ENCODE peak calls at places on chromosomes 2 and 18, in five cellular contexts. T, Z, G, W and P are unnamed samples.

GRCh38 chr2:109436635-109437225 is 177.0 kb downstream of the SEPTIN10 start:
- DNase-seq in Z (no peak), W (no peak), G (no peak), T (no peak), P (no peak)

GRCh38 chr2:216554755-216555154 is 56.1 kb downstream of the RPL37A start:
- DNase-seq in W (no peak), Z (no peak), T (no peak), G (no peak), P (no peak)

GRCh38 chr2:197576631-197577030 is 60.8 kb downstream of the MOB4 start:
- DNase-seq in W (no peak), G (no peak), Z (no peak), T (no peak), P (no peak)

GRCh38 chr2:237072067-237072931 is 13.4 kb upstream of the COPS8 start:
- DNase-seq in Z (no peak), W (peak), T (no peak), G (peak), P (peak)

GRCh38 chr18:30713299-30713698 is 329.2 kb downstream of the DSC3 start:
- DNase-seq in W (no peak), T (no peak), G (no peak), Z (no peak), P (no peak)

GRCh38 chr18:59272971-59273935 is at the start of gene RAX:
- DNase-seq in Z (no peak), G (peak), T (no peak), W (no peak), P (no peak)

GRCh38 chr2:179581605-179582004 is 279.8 kb downstream of the ZNF385B start:
- DNase-seq in W (peak), Z (no peak), T (no peak), G (no peak), P (peak)

GRCh38 chr2:88834866-88835265 is 143.4 kb downstream of the RPIA start:
- DNase-seq in Z (no peak), G (no peak), W (no peak), T (no peak), P (no peak)

GRCh38 chr2:68837164-68837860 is 33.9 kb downstream of the BMP10 start:
- DNase-seq in W (peak), G (peak), Z (peak), T (peak), P (peak)

GRCh38 chr2:102147935-102148334 is 5.4 kb downstream of the IL1R1 start:
- DNase-seq in T (no peak), W (no peak), Z (no peak), G (no peak), P (no peak)

GRCh38 chr2:174815524-174815923 is 51.3 kb upstream of the CHRNA1 start:
- DNase-seq in Z (no peak), G (no peak), T (no peak), W (no peak), P (no peak)

GRCh38 chr2:206084870-206085741 is 868 bp downstream of the INO80D start:
- DNase-seq in W (no peak), G (peak), Z (no peak), T (no peak), P (no peak)

GRCh38 chr2:206085742-206086445 is at the start of gene INO80D:
- DNase-seq in T (no peak), G (peak), Z (peak), W (peak), P (no peak)

GRCh38 chr2:206082298-206082843 is 3.6 kb downstream of the INO80D start:
- DNase-seq in T (no peak), G (no peak), W (no peak), Z (no peak), P (peak)

GRCh38 chr2:206083602-206084467 is 2.1 kb downstream of the INO80D start:
- DNase-seq in Z (peak), W (no peak), T (peak), G (no peak), P (no peak)

GRCh38 chr2:206084468-206084869 is 1.5 kb downstream of the INO80D start:
- DNase-seq in Z (no peak), T (no peak), W (peak), G (peak), P (no peak)
- TF ChIP-seq JUND in Z (no peak), T (no peak), W (no peak), G (no peak), P (no peak)

GRCh38 chr2:10460366-10460796 is 12.3 kb upstream of the ODC1 start:
- DNase-seq in G (no peak), Z (no peak), W (no peak), T (no peak), P (no peak)

GRCh38 chr2:10453899-10454298 is 5.8 kb upstream of the ODC1 start:
- DNase-seq in W (no peak), G (no peak), Z (no peak), T (no peak), P (no peak)

GRCh38 chr2:10454505-10454904 is 6.4 kb upstream of the ODC1 start:
- DNase-seq in Z (no peak), G (no peak), T (no peak), W (no peak), P (no peak)

GRCh38 chr2:10462178-10463083 is 14.3 kb upstream of the ODC1 start:
- DNase-seq in T (no peak), Z (no peak), G (peak), W (no peak), P (no peak)

DNA sequence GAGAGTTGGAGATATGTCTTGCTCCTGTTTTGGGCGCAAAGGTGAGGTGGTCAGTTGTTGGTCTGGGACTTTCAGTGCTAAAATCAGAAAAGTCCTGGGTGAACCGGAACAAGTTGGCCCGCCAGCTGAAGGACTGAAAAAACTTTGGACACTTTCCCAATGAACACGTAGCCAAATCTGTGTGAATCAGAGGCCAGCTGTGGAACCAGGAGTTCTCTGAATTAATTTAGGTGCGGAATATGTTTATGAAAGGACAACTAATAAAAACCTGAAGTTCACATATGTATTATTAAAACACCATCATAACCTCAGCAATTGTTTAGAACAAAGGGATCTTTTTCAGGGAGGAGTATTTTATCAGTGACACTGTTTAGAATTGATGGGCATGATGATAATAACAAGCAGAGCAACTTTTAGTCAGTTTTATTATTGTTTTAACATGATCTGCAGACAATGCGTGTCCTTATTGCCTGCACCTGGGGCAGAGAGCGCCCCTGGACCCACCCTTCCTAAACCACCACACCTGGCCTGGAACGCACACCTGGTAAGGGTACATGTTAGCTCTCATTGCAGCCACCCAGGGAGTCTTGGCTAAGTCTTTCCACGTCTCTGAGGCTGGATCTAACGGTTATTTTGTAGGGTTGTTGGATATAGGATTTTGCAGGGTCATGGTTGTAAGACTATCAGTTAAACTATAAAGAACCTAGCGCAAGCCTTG is 9.9 kb upstream of the ODC1 start:
- DNase-seq in Z (no peak), T (no peak), W (no peak), G (no peak), P (no peak)
- TF ChIP-seq JUND in Z (no peak), T (no peak), W (no peak), G (no peak), P (no peak)

GRCh38 chr2:241068136-241068941 is 33.7 kb downstream of the MTERF4 start:
- DNase-seq in Z (no peak), W (no peak), T (no peak), G (no peak), P (no peak)
- TF ChIP-seq JUND in Z (no peak), W (no peak), T (no peak), G (no peak), P (no peak)

GRCh38 chr2:120228503-120228902 is 5.3 kb upstream of the TMEM185B start:
- DNase-seq in T (no peak), G (no peak), Z (no peak), W (no peak), P (peak)
- TF ChIP-seq JUND in T (no peak), G (no peak), Z (no peak), W (no peak), P (no peak)

DNA sequence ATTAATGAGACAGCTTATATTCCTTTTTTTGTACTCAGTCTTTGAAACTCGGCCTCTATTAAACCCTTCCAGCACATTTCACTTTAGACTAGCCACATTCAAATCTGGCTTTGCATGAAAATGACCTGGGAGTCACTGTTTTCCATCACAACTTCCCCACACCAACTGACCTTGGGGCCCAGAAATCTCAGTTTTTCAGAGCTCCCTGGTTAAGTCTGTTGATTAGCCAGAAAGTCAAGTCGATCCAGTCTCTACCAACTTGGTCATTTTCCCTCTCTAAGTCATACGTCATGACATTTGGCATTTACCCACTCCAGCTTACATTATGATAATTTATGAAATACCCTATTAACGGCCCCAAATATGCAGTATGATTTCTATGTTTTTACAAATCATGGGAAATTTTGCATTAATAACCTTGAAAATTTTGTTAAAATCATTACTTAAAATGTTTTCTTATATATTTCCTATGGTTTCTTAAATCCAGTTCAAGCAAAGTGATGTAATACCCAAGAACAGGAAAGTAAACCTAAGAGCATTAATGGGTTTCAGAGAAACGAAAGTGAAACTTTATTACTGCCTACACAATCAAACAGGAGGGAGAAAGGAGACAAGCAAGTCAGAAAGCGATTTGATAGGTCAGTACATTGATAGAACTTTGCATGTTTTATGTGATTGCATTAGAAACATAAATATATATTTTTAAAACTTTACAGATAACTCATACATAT is 77.1 kb downstream of the SPATS2L start:
- DNase-seq in T (no peak), G (no peak), Z (peak), W (no peak), P (no peak)
- TF ChIP-seq JUND in T (no peak), G (no peak), Z (no peak), W (no peak), P (no peak)

DNA sequence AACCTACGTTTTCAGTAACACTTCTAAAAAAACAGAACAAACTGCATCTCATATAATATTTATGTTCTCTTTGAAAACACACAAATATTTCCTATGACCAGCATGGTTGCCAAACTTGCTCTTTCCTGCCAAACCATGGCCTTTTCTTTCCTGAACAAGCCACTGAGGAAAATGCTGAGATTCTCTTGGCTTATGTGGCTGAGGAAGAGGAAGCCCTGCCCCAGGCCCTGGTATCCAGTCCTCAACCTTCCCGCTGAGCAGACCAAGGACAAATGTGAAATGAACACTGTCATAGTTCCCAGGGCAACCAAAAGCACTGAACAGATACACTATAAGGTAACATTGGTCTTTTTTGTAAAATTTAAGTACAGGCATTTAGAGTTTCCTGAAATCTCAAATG is 35.9 kb upstream of the NARS1 start:
- DNase-seq in T (no peak), G (no peak), Z (no peak), W (no peak), P (no peak)
- TF ChIP-seq JUND in T (no peak), G (no peak), Z (no peak), W (no peak), P (no peak)

DNA sequence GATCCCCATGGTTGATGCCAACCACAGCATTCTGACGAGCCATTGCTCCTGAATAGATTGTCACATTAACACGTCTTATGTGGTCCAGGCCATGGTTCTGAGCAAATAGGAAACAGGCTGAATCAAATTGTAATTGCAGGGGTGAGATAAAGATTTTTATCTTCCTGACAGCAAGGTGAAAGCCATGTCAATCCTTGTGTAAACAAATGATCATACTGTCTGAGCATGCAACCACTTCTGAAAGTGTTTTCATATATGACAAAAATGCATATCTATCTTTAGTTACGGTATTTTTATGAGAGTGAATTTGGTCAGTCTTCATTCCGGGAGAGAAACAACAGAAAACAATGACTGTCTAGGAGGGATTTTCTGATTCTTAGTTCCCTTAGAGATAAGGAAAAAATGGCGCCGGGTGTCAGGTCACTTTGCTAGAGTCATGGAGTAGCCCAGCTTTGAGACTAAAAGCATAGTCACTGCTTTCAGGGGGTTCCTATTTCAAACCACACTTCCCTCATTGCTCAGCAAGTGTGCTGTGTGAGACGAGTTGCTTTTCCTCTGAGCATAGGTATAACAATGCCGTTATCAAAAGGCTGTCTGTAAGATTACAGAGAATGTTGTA is 958.9 kb downstream of the DCDC2C start:
- DNase-seq in Z (no peak), T (no peak), W (no peak), G (no peak), P (no peak)
- TF ChIP-seq JUND in Z (no peak), T (no peak), W (no peak), G (no peak), P (no peak)

GRCh38 chr2:11397046-11397445 is 52.6 kb upstream of the ROCK2 start:
- DNase-seq in T (no peak), W (no peak), Z (no peak), G (no peak), P (no peak)
- TF ChIP-seq JUND in T (no peak), W (no peak), Z (no peak), G (no peak), P (no peak)

GRCh38 chr2:43898134-43898957 is 59.6 kb downstream of the ABCG8 start:
- DNase-seq in Z (no peak), T (no peak), G (peak), W (no peak), P (peak)
- TF ChIP-seq JUND in Z (no peak), T (no peak), G (no peak), W (no peak), P (no peak)

GRCh38 chr2:7417845-7418244 is 500.6 kb downstream of the RNF144A start:
- DNase-seq in T (no peak), G (no peak), Z (no peak), W (no peak), P (no peak)
- TF ChIP-seq JUND in T (no peak), G (no peak), Z (no peak), W (no peak), P (no peak)